ENCODE peak calls at places on chromosomes 5 and 9, in six cellular contexts. A is A549, Q is stomach, Y is K562, J is SK-N-SH, E is tibial nerve. S is an unnamed sample.

GRCh38 chr5:180332051-180332517 is 21.1 kb downstream of the GFPT2 start:
- DNase-seq in E (no peak), A (peak), J (peak), Q (no peak), Y (no peak), S (no peak)

GRCh38 chr5:151772029-151772867 is 494 bp downstream of the G3BP1 start:
- DNase-seq in Y (no peak), Q (peak), E (peak), J (peak), A (peak), S (peak)

GRCh38 chr9:113636165-113636564 is 172.6 kb downstream of the RGS3 start:
- DNase-seq in Y (no peak), E (no peak), J (no peak), A (no peak), Q (no peak), S (no peak)

GRCh38 chr9:109074236-109074889 is 45.4 kb downstream of the TMEM245 start:
- DNase-seq in J (no peak), Q (no peak), Y (no peak), E (no peak), A (no peak), S (no peak)

GRCh38 chr5:127492854-127493738 is 24.3 kb upstream of the PRRC1 start:
- DNase-seq in E (no peak), A (peak), J (peak), Y (peak), Q (no peak), S (no peak)

GRCh38 chr5:177426566-177427210 is at the start of gene GRK6:
- DNase-seq in A (no peak), Y (peak), J (peak), Q (peak), E (no peak), S (peak)

GRCh38 chr9:85077954-85078353 is 408.4 kb downstream of the NTRK2 start:
- DNase-seq in E (no peak), A (no peak), Q (no peak), Y (no peak), J (peak), S (no peak)

GRCh38 chr5:144812770-144813169 is 642.1 kb downstream of the KCTD16 start:
- DNase-seq in Y (no peak), A (peak), J (no peak), Q (no peak), E (peak), S (no peak)

GRCh38 chr5:9054821-9055589 is 490.9 kb downstream of the SEMA5A start:
- DNase-seq in Y (no peak), E (no peak), A (no peak), J (no peak), Q (no peak), S (no peak)

GRCh38 chr9:28155671-28156070 is 582.4 kb upstream of the C9orf72 start:
- DNase-seq in A (no peak), Q (no peak), J (no peak), Y (no peak), E (no peak), S (no peak)

GRCh38 chr9:126056312-126057021 is 270.2 kb upstream of the MVB12B start:
- DNase-seq in J (no peak), E (no peak), Y (no peak), A (no peak), Q (no peak), S (no peak)

GRCh38 chr9:35627575-35627974 is 9.4 kb upstream of the CD72 start:
- DNase-seq in Y (no peak), Q (no peak), A (no peak), J (no peak), E (no peak), S (no peak)

GRCh38 chr5:113161806-113162205 is 185.2 kb downstream of the DCP2 start:
- DNase-seq in Y (no peak), J (no peak), A (no peak), Q (no peak), E (peak), S (no peak)

GRCh38 chr5:144065766-144066165 is 104.7 kb downstream of the YIPF5 start:
- DNase-seq in A (no peak), Q (no peak), Y (no peak), E (no peak), J (no peak), S (no peak)

GRCh38 chr9:89312154-89312616 is 1.2 kb downstream of the CKS2 start:
- DNase-seq in Y (peak), Q (no peak), A (peak), E (no peak), J (peak), S (no peak)

GRCh38 chr5:86360801-86361200 is 256.9 kb upstream of the COX7C start:
- DNase-seq in A (no peak), Q (no peak), Y (no peak), J (no peak), E (no peak), S (no peak)

GRCh38 chr9:13014484-13014883 is 239.7 kb downstream of the LURAP1L start:
- DNase-seq in Y (no peak), E (no peak), A (no peak), J (no peak), Q (no peak), S (no peak)

GRCh38 chr5:95641803-95642220 is 4.8 kb upstream of the RFESD start:
- DNase-seq in A (no peak), Q (peak), J (no peak), E (peak), Y (peak), S (no peak)

GRCh38 chr9:35280394-35280793 is 118.6 kb downstream of the UNC13B start:
- DNase-seq in A (no peak), Y (no peak), J (no peak), Q (no peak), E (no peak), S (no peak)

GRCh38 chr5:177502886-177503285 is 5.5 kb upstream of the PDLIM7 start:
- DNase-seq in J (no peak), E (no peak), Q (no peak), A (no peak), Y (no peak), S (no peak)

GRCh38 chr5:179371123-179371515 is 25.9 kb upstream of the ADAMTS2 start:
- DNase-seq in E (no peak), A (no peak), Q (no peak), J (no peak), Y (no peak), S (no peak)

GRCh38 chr5:26700759-26701384 is 337.5 kb downstream of the CDH9 start:
- DNase-seq in Y (peak), A (peak), E (no peak), J (peak), Q (no peak), S (no peak)

GRCh38 chr9:113621309-113621791 is 157.8 kb downstream of the RGS3 start:
- DNase-seq in J (no peak), A (no peak), E (peak), Y (no peak), Q (no peak), S (peak)

GRCh38 chr9:35952526-35953191 is 5.3 kb downstream of the OR2S2 start:
- DNase-seq in J (no peak), E (no peak), Y (no peak), Q (no peak), A (no peak), S (no peak)

GRCh38 chr5:140259509-140259908 is 43.4 kb downstream of the PFDN1 start:
- DNase-seq in A (no peak), J (no peak), E (no peak), Y (no peak), Q (no peak), S (peak)

GRCh38 chr5:54644226-54644625 is 126.7 kb downstream of the SNX18 start:
- DNase-seq in Y (no peak), A (peak), Q (no peak), J (no peak), E (no peak), S (no peak)

GRCh38 chr5:54639621-54640020 is 122.1 kb downstream of the SNX18 start:
- DNase-seq in A (no peak), Q (no peak), E (no peak), J (no peak), Y (no peak), S (no peak)

GRCh38 chr5:54646285-54647101 is 128.9 kb downstream of the SNX18 start:
- DNase-seq in J (no peak), Y (no peak), E (peak), A (peak), Q (peak), S (peak)

GRCh38 chr5:54645888-54646284 is 128.3 kb downstream of the SNX18 start:
- DNase-seq in E (no peak), Y (no peak), J (no peak), A (no peak), Q (no peak), S (no peak)

GRCh38 chr5:54643679-54644078 is 126.1 kb downstream of the SNX18 start:
- DNase-seq in E (no peak), J (no peak), Q (no peak), A (no peak), Y (no peak), S (no peak)
- TF ChIP-seq EP300 in E (peak), J (no peak), Q (no peak), A (no peak), Y (no peak), S (no peak)

DNA sequence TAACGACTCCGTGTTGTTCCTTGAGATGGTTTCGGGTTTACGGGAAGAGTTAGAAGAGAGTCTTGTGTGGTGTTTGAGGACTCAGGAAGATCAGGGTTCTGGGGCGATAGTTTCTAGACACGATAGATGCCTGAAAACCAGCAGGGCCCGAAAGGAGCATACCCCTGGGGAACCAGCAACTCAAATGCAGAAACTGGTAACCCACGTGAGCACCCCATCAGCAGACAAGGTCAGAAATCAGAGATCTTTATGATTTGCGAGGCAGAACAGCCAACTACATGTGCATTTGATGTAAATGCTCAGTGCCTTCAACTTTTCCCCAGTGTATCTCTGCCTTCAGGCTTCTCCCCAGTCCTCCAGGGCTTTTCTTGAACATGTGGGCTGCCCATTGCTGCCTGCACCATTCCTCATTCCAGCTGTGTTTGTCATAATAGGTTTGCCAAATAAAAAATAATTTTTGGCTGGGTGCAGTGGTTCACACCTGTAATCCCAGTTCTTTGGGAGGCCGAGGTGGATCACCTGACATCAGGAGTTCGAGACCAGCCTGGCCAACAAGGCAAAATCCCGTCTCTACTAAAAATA is 75.1 kb downstream of the BASP1 start:
- DNase-seq in Y (no peak), J (no peak), Q (no peak), E (no peak), A (no peak), S (no peak)
- TF ChIP-seq EP300 in Y (no peak), J (no peak), Q (no peak), E (no peak), A (no peak), S (no peak)

GRCh38 chr9:81608289-81608657 is 81.1 kb downstream of the TLE1 start:
- DNase-seq in Q (no peak), E (no peak), A (no peak), J (no peak), Y (no peak), S (no peak)

GRCh38 chr9:81607593-81608288 is 81.6 kb downstream of the TLE1 start:
- DNase-seq in Y (no peak), A (no peak), Q (no peak), J (no peak), E (no peak), S (no peak)

GRCh38 chr9:81610739-81611107 is 78.6 kb downstream of the TLE1 start:
- DNase-seq in J (no peak), E (no peak), Y (no peak), A (no peak), Q (no peak), S (no peak)

GRCh38 chr9:81611664-81612063 is 77.7 kb downstream of the TLE1 start:
- DNase-seq in E (no peak), Q (no peak), J (no peak), Y (no peak), A (no peak), S (no peak)

GRCh38 chr9:81609782-81610738 is 79.3 kb downstream of the TLE1 start:
- DNase-seq in Q (no peak), Y (no peak), J (no peak), E (no peak), A (no peak), S (no peak)
- TF ChIP-seq EP300 in Q (no peak), Y (no peak), J (no peak), E (no peak), A (no peak), S (no peak)

DNA sequence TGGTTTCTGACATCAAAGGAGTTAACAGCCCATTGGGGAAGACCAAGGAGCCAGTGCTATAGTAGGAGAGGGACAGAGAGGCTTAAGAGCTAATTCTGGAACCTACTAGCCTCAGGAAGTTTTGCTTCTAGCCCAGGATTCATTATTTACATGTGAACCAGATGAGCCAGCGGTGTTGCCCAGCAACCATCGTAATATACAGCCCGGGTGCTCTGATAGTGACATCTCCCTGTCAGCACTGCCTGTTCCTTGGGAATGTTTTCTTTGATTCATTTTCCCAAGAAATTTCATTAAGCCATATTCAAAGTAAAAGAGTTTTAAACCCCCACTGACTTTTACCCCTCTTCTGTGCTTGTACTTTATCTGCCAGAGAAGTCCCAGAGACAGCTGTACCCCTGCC is 217.4 kb upstream of the ADAMTSL1 start:
- DNase-seq in E (no peak), Q (no peak), J (no peak), A (no peak), Y (no peak), S (no peak)
- TF ChIP-seq EP300 in E (no peak), Q (no peak), J (no peak), A (no peak), Y (no peak), S (no peak)

DNA sequence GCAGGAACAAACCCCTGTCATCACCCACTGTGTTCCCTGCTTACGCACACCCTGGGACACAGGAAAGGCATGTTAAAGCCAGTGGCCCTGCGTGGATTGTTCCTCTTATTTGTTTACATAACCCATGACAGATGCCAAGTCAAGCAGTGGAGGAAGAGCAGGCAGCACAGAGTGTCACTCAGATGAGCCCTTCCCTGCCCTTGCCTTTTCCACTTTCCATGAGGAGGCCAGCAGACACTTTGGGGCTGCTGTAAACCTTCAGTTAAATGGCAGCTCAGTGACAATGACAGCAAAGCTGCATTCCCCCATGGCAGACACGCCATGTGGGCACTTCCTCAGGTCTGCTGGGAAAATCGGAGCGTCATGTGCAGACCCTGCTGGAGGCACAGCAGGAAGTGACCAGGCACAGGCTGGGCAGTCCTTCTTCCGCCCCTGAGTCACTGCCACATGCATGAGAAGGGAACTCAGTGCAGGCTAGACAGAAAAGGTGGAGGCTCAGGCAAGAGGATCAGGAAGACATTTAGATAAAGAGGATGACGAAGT is 216.8 kb upstream of the PIK3R1 start:
- DNase-seq in J (peak), A (peak), E (peak), Q (no peak), Y (no peak), S (peak)
- TF ChIP-seq EP300 in J (no peak), A (no peak), E (peak), Q (peak), Y (no peak), S (peak)

DNA sequence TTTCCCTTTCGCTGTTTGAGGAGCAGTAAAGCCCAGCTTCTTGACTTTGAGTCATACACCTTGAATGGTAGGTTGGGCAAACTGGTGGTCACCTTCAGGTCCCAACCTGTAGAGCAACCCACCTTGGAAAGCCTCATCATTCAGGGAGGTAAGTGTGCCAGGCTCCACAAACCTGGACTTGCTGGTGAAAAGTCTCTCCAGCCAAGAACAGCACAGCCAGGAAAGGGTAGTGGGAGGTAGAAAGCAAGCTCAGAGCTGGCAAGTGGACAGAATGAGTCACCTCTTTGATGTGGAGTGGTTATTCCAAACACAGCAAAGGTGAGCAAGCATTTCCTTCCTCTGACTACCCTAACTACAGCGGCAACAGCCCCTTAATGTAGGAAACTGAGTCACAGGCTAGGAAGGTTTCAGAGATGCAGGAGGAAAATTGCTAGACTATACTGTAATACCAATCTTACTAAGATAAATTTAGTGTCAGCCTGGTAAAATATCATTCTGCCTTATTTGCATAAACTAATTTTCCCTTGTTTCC is 117.5 kb upstream of the MTAP start:
- DNase-seq in E (no peak), A (peak), Q (peak), J (no peak), Y (no peak), S (no peak)
- TF ChIP-seq EP300 in E (no peak), A (peak), Q (no peak), J (no peak), Y (no peak), S (no peak)

GRCh38 chr9:105132006-105132405 is 112.4 kb upstream of the SLC44A1 start:
- DNase-seq in J (no peak), E (no peak), Q (no peak), A (no peak), Y (no peak), S (no peak)
- TF ChIP-seq EP300 in J (no peak), E (no peak), Q (no peak), A (no peak), Y (no peak), S (no peak)

S was measured in transverse colon.